ENCODE peak calls at places on chromosomes 5 and 9, in five cellular contexts. One of them, this sample, is unnamed.

GRCh38 chr9:35748239-35748857 is 680 bp downstream of the GBA2 start:
- DNase-seq in transverse colon: no peak
- DNase-seq in NCI-H1092 treated with DMSO at 0.1 percent for 48 hours: no peak
- DNase-seq in ACHN: no peak
- DNase-seq in central memory CD4-positive, alpha-beta T cell: peak; percentile 15
- DNase-seq in this sample: no peak

GRCh38 chr9:73838871-73839270 is 658.3 kb upstream of the RORB start:
- DNase-seq in transverse colon: no peak
- DNase-seq in NCI-H1092 treated with DMSO at 0.1 percent for 48 hours: no peak
- DNase-seq in ACHN: no peak
- DNase-seq in central memory CD4-positive, alpha-beta T cell: no peak
- DNase-seq in this sample: no peak

GRCh38 chr5:78797945-78798731 is 149.6 kb upstream of the LHFPL2 start:
- DNase-seq in transverse colon: no peak
- DNase-seq in NCI-H1092 treated with DMSO at 0.1 percent for 48 hours: no peak
- DNase-seq in ACHN: no peak
- DNase-seq in central memory CD4-positive, alpha-beta T cell: no peak
- DNase-seq in this sample: no peak

GRCh38 chr5:140073296-140073695 is 30.2 kb upstream of the NRG2 start:
- DNase-seq in transverse colon: no peak
- DNase-seq in NCI-H1092 treated with DMSO at 0.1 percent for 48 hours: no peak
- DNase-seq in ACHN: peak; percentile 13
- DNase-seq in central memory CD4-positive, alpha-beta T cell: peak; percentile 31
- DNase-seq in this sample: no peak

GRCh38 chr5:61808884-61809283 is 476.8 kb downstream of the ZSWIM6 start:
- DNase-seq in transverse colon: no peak
- DNase-seq in NCI-H1092 treated with DMSO at 0.1 percent for 48 hours: no peak
- DNase-seq in ACHN: no peak
- DNase-seq in central memory CD4-positive, alpha-beta T cell: no peak
- DNase-seq in this sample: no peak

GRCh38 chr5:55927861-55928655 is 66.7 kb downstream of the IL6ST start:
- DNase-seq in transverse colon: no peak
- DNase-seq in NCI-H1092 treated with DMSO at 0.1 percent for 48 hours: no peak
- DNase-seq in ACHN: no peak
- DNase-seq in central memory CD4-positive, alpha-beta T cell: no peak
- DNase-seq in this sample: no peak

GRCh38 chr5:124394700-124395099 is 351.7 kb downstream of the ZNF608 start:
- DNase-seq in transverse colon: no peak
- DNase-seq in NCI-H1092 treated with DMSO at 0.1 percent for 48 hours: no peak
- DNase-seq in ACHN: no peak
- DNase-seq in central memory CD4-positive, alpha-beta T cell: no peak
- DNase-seq in this sample: no peak

GRCh38 chr5:13478831-13479465 is 465.5 kb downstream of the DNAH5 start:
- DNase-seq in transverse colon: no peak
- DNase-seq in NCI-H1092 treated with DMSO at 0.1 percent for 48 hours: peak; percentile 50
- DNase-seq in ACHN: peak; percentile 46
- DNase-seq in central memory CD4-positive, alpha-beta T cell: no peak
- DNase-seq in this sample: peak; percentile 15

GRCh38 chr9:128860937-128861336 is 20.8 kb downstream of the KYAT1 start:
- DNase-seq in transverse colon: no peak
- DNase-seq in NCI-H1092 treated with DMSO at 0.1 percent for 48 hours: no peak
- DNase-seq in ACHN: no peak
- DNase-seq in central memory CD4-positive, alpha-beta T cell: no peak
- DNase-seq in this sample: no peak

GRCh38 chr5:150554857-150555256 is 46.9 kb downstream of the NDST1 start:
- DNase-seq in transverse colon: no peak
- DNase-seq in NCI-H1092 treated with DMSO at 0.1 percent for 48 hours: no peak
- DNase-seq in ACHN: no peak
- DNase-seq in central memory CD4-positive, alpha-beta T cell: no peak
- DNase-seq in this sample: no peak

GRCh38 chr5:82387041-82387818 is 109.1 kb upstream of the RPS23 start:
- DNase-seq in transverse colon: no peak
- DNase-seq in NCI-H1092 treated with DMSO at 0.1 percent for 48 hours: peak; percentile 91
- DNase-seq in ACHN: no peak
- DNase-seq in central memory CD4-positive, alpha-beta T cell: no peak
- DNase-seq in this sample: no peak

GRCh38 chr5:178280631-178281030 is 48.0 kb upstream of the PHYKPL start:
- DNase-seq in transverse colon: no peak
- DNase-seq in NCI-H1092 treated with DMSO at 0.1 percent for 48 hours: no peak
- DNase-seq in ACHN: no peak
- DNase-seq in central memory CD4-positive, alpha-beta T cell: no peak
- DNase-seq in this sample: no peak

GRCh38 chr9:130997925-130998595 is 10.9 kb upstream of the LAMC3 start:
- DNase-seq in transverse colon: peak; percentile 72
- DNase-seq in NCI-H1092 treated with DMSO at 0.1 percent for 48 hours: peak; percentile 20
- DNase-seq in ACHN: peak; percentile 69
- DNase-seq in central memory CD4-positive, alpha-beta T cell: no peak
- DNase-seq in this sample: peak; percentile 56

GRCh38 chr9:137457406-137458193 is 1.5 kb downstream of the NSMF start:
- DNase-seq in transverse colon: no peak
- DNase-seq in NCI-H1092 treated with DMSO at 0.1 percent for 48 hours: no peak
- DNase-seq in ACHN: no peak
- DNase-seq in central memory CD4-positive, alpha-beta T cell: no peak
- DNase-seq in this sample: no peak

GRCh38 chr9:110399983-110400382 is 62.3 kb upstream of the TXNDC8 start:
- DNase-seq in transverse colon: no peak
- DNase-seq in NCI-H1092 treated with DMSO at 0.1 percent for 48 hours: no peak
- DNase-seq in ACHN: no peak
- DNase-seq in central memory CD4-positive, alpha-beta T cell: no peak
- DNase-seq in this sample: no peak

GRCh38 chr9:75170898-75171360 is 82.6 kb downstream of the OSTF1 start:
- DNase-seq in transverse colon: no peak
- DNase-seq in NCI-H1092 treated with DMSO at 0.1 percent for 48 hours: no peak
- DNase-seq in ACHN: no peak
- DNase-seq in central memory CD4-positive, alpha-beta T cell: no peak
- DNase-seq in this sample: no peak

GRCh38 chr9:131809941-131810344 is 70.1 kb upstream of the RAPGEF1 start:
- DNase-seq in transverse colon: no peak
- DNase-seq in NCI-H1092 treated with DMSO at 0.1 percent for 48 hours: peak; percentile 7
- DNase-seq in ACHN: no peak
- DNase-seq in central memory CD4-positive, alpha-beta T cell: no peak
- DNase-seq in this sample: peak; percentile 100

GRCh38 chr5:43520615-43521014 is 5.7 kb upstream of the C5orf34 start:
- DNase-seq in transverse colon: no peak
- DNase-seq in NCI-H1092 treated with DMSO at 0.1 percent for 48 hours: no peak
- DNase-seq in ACHN: no peak
- DNase-seq in central memory CD4-positive, alpha-beta T cell: no peak
- DNase-seq in this sample: no peak

GRCh38 chr5:176714067-176714466 is 66.8 kb downstream of the TSPAN17 start:
- DNase-seq in transverse colon: no peak
- DNase-seq in NCI-H1092 treated with DMSO at 0.1 percent for 48 hours: no peak
- DNase-seq in ACHN: no peak
- DNase-seq in central memory CD4-positive, alpha-beta T cell: no peak
- DNase-seq in this sample: no peak

GRCh38 chr9:127707766-127708165 is 978 bp downstream of the CFAP157 start:
- DNase-seq in transverse colon: peak; percentile 34
- DNase-seq in NCI-H1092 treated with DMSO at 0.1 percent for 48 hours: no peak
- DNase-seq in ACHN: no peak
- DNase-seq in central memory CD4-positive, alpha-beta T cell: peak; percentile 43
- DNase-seq in this sample: no peak

GRCh38 chr9:93659044-93659836 is 82.9 kb downstream of the PHF2 start:
- DNase-seq in transverse colon: peak; percentile 5
- DNase-seq in NCI-H1092 treated with DMSO at 0.1 percent for 48 hours: no peak
- DNase-seq in ACHN: no peak
- DNase-seq in central memory CD4-positive, alpha-beta T cell: no peak
- DNase-seq in this sample: no peak

GRCh38 chr5:138453630-138454029 is 11.6 kb upstream of the EGR1 start:
- DNase-seq in transverse colon: no peak
- DNase-seq in NCI-H1092 treated with DMSO at 0.1 percent for 48 hours: no peak
- DNase-seq in ACHN: no peak
- DNase-seq in central memory CD4-positive, alpha-beta T cell: no peak
- DNase-seq in this sample: no peak

GRCh38 chr9:113957778-113958430 is 81.8 kb downstream of the ZNF618 start:
- DNase-seq in transverse colon: peak; percentile 27
- DNase-seq in NCI-H1092 treated with DMSO at 0.1 percent for 48 hours: no peak
- DNase-seq in ACHN: peak; percentile 69
- DNase-seq in central memory CD4-positive, alpha-beta T cell: no peak
- DNase-seq in this sample: no peak

GRCh38 chr9:77595426-77596051 is 52.6 kb downstream of the GNA14 start:
- DNase-seq in transverse colon: no peak
- DNase-seq in NCI-H1092 treated with DMSO at 0.1 percent for 48 hours: peak; percentile 54
- DNase-seq in ACHN: no peak
- DNase-seq in central memory CD4-positive, alpha-beta T cell: no peak
- DNase-seq in this sample: peak; percentile 65

GRCh38 chr9:86938780-86939179 is 8.5 kb downstream of the GAS1 start:
- DNase-seq in transverse colon: no peak
- DNase-seq in NCI-H1092 treated with DMSO at 0.1 percent for 48 hours: no peak
- DNase-seq in ACHN: no peak
- DNase-seq in central memory CD4-positive, alpha-beta T cell: no peak
- DNase-seq in this sample: no peak

GRCh38 chr5:53478411-53479044 is 1.9 kb upstream of the FST start:
- DNase-seq in transverse colon: peak; percentile 11
- DNase-seq in NCI-H1092 treated with DMSO at 0.1 percent for 48 hours: peak; percentile 56
- DNase-seq in ACHN: peak; percentile 53
- DNase-seq in central memory CD4-positive, alpha-beta T cell: no peak
- DNase-seq in this sample: peak; percentile 85

GRCh38 chr9:6171667-6172066 is 43.9 kb upstream of the IL33 start:
- DNase-seq in transverse colon: no peak
- DNase-seq in NCI-H1092 treated with DMSO at 0.1 percent for 48 hours: no peak
- DNase-seq in ACHN: no peak
- DNase-seq in central memory CD4-positive, alpha-beta T cell: no peak
- DNase-seq in this sample: no peak

GRCh38 chr9:132043708-132044107 is 36.0 kb downstream of the MED27 start:
- DNase-seq in transverse colon: no peak
- DNase-seq in NCI-H1092 treated with DMSO at 0.1 percent for 48 hours: no peak
- DNase-seq in ACHN: no peak
- DNase-seq in central memory CD4-positive, alpha-beta T cell: no peak
- DNase-seq in this sample: no peak

GRCh38 chr5:141617682-141618029 is 1.1 kb downstream of the DIAPH1 start:
- DNase-seq in transverse colon: no peak
- DNase-seq in NCI-H1092 treated with DMSO at 0.1 percent for 48 hours: no peak
- DNase-seq in ACHN: peak; percentile 20
- DNase-seq in central memory CD4-positive, alpha-beta T cell: no peak
- DNase-seq in this sample: no peak

This sample was measured in NCI-H2171 treated with DMSO at 0.1 percent for 48 hours.